ENCODE peak calls at places on chromosomes 2 and 18, in seven cellular contexts. I is endothelial cell, C is astrocyte of the spinal cord, B is Panc1, L is endodermal cell, F is thoracic aorta, U is A549. A is an unnamed sample.

GRCh38 chr18:64103979-64104378 is 44.9 kb downstream of the LINC00305 start:
- DNase-seq in F (no peak), U (no peak), I (no peak), B (no peak), C (no peak), L (peak), A (no peak)

GRCh38 chr2:45649457-45649854 is 2.0 kb upstream of the PRKCE start:
- DNase-seq in L (no peak), C (peak), I (no peak), F (no peak), U (no peak), B (no peak), A (peak)

GRCh38 chr2:64391940-64392339 is 62.0 kb upstream of the LGALSL start:
- DNase-seq in B (no peak), F (no peak), U (no peak), I (no peak), L (no peak), C (no peak), A (peak)

GRCh38 chr2:151085101-151085640 is 176.5 kb downstream of the RBM43 start:
- DNase-seq in U (no peak), L (no peak), F (no peak), B (no peak), I (no peak), C (no peak), A (no peak)

GRCh38 chr18:38526922-38527321 is 961.3 kb upstream of the CELF4 start:
- DNase-seq in U (no peak), L (no peak), I (no peak), B (no peak), C (no peak), F (no peak), A (no peak)

GRCh38 chr2:56130463-56131070 is 53.2 kb upstream of the CCDC85A start:
- DNase-seq in I (peak), F (no peak), C (peak), U (peak), B (peak), L (peak), A (no peak)

GRCh38 chr2:207791579-207792243 is 22.0 kb upstream of the FZD5 start:
- DNase-seq in L (peak), I (no peak), C (no peak), B (no peak), U (no peak), F (no peak), A (no peak)

GRCh38 chr2:188721231-188721630 is 252.9 kb upstream of the COL3A1 start:
- DNase-seq in U (no peak), F (no peak), B (no peak), I (no peak), L (no peak), C (no peak), A (no peak)

GRCh38 chr2:208609166-208609804 is 202.7 kb downstream of the PTH2R start:
- DNase-seq in U (no peak), C (no peak), B (no peak), F (no peak), I (no peak), L (no peak), A (no peak)

GRCh38 chr18:46497129-46497528 is 159.9 kb downstream of the LOXHD1 start:
- DNase-seq in L (peak), I (peak), F (no peak), C (peak), B (no peak), U (no peak), A (no peak)

GRCh38 chr18:73381361-73382031 is 513.7 kb upstream of the NETO1 start:
- DNase-seq in U (no peak), C (no peak), I (no peak), L (no peak), B (no peak), F (no peak), A (no peak)

GRCh38 chr2:198444800-198445287 is 640.5 kb downstream of the PLCL1 start:
- DNase-seq in L (no peak), C (no peak), F (no peak), I (no peak), U (no peak), B (no peak), A (no peak)

GRCh38 chr18:23538040-23538439 is 34.7 kb downstream of the RMC1 start:
- DNase-seq in C (no peak), I (no peak), B (no peak), L (no peak), F (no peak), U (no peak), A (no peak)

GRCh38 chr2:102029405-102029804 is 37.6 kb downstream of the IL1R2 start:
- DNase-seq in L (no peak), B (no peak), U (no peak), F (no peak), I (no peak), C (no peak), A (no peak)

DNA sequence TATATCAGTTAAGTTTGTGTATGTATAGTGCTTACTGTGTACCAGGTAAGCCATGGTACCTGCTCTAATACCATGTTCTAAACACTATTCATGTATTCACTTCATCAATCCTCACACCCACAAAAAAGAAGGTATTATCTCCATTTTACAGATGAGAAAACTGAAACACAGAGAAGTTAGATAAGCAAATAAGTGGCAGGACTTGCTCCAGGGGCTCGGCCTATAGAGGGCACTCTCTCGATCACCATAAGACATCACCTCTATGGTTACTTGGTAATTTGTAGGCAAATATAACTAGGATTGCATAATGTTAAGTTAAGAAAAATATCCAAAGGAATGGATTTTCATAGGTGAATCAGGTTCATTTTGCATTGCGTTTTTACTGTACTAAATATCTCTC is 118.1 kb upstream of the FN1 start:
- DNase-seq in U (no peak), F (no peak), C (no peak), B (no peak), I (no peak), L (no peak), A (no peak)
- TF ChIP-seq CTCF in U (no peak), F (no peak), C (peak), B (peak), I (no peak), L (peak), A (no peak)

DNA sequence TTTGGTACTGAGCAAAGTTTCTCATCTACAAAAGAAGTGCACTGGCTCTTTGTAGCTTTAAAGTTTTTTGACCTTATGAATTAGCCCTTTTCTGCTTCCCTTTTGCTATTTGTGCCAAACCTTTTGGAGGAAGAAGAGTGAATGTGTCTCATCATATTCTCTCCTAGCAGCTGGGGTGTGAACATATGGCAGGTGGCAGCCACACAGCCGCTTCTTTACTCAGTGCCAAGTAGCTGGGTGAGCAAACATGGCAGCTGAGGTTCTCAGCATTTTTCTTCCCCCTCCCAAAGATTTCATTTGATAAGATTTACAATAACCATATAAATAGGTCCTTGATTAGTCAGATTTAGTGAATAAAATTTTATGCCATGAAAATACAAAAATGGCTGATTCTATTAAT is 46.7 kb upstream of the STK17B start:
- DNase-seq in L (no peak), U (no peak), C (no peak), F (no peak), I (no peak), B (no peak), A (no peak)
- TF ChIP-seq CTCF in L (no peak), U (no peak), C (no peak), F (no peak), I (no peak), B (no peak), A (no peak)

GRCh38 chr2:6103949-6104348 is 411.8 kb downstream of the SOX11 start:
- DNase-seq in C (no peak), L (peak), F (no peak), I (no peak), B (no peak), U (no peak), A (no peak)
- TF ChIP-seq CTCF in C (no peak), L (peak), F (no peak), I (no peak), B (no peak), U (no peak), A (no peak)

GRCh38 chr2:216339456-216340279 is 32.6 kb downstream of the MARCHF4 start:
- DNase-seq in F (no peak), U (peak), I (peak), C (peak), L (peak), B (no peak), A (no peak)
- TF ChIP-seq CTCF in F (no peak), U (no peak), I (no peak), C (peak), L (peak), B (no peak), A (no peak)

A was measured in osteocyte.